ENCODE peak calls at places on chromosome 1, in seven cellular contexts. O is NCI-H510A; J is T-cell; C is AG08395; U is naive thymus-derived CD8-positive, alpha-beta T cell; I is occipital lobe; K is NCI-H748 treated with DMSO at 0.1 percent for 48 hours. F is an unnamed sample.

GRCh38 chr1:22776051-22776611 is 65.5 kb downstream of the EPHB2 start:
- DNase-seq in O (no peak), J (no peak), C (no peak), U (no peak), I (no peak), K (no peak), F (no peak)

GRCh38 chr1:209375681-209376360 is 207.7 kb upstream of the CAMK1G start:
- DNase-seq in C (no peak), J (no peak), K (no peak), I (no peak), U (no peak), O (no peak), F (no peak)

GRCh38 chr1:171160181-171160580 is 24.9 kb upstream of the FMO2 start:
- DNase-seq in K (no peak), J (no peak), U (no peak), O (no peak), C (no peak), I (no peak), F (no peak)

GRCh38 chr1:98331232-98331631 is 330.3 kb upstream of the SNX7 start:
- DNase-seq in I (no peak), C (peak; percentile 43), K (no peak), O (no peak), J (no peak), U (no peak), F (no peak)

GRCh38 chr1:43147625-43148319 is 24.3 kb downstream of the EBNA1BP2 start:
- DNase-seq in O (peak; percentile 100), U (peak; percentile 8), I (peak; percentile 9), K (peak; percentile 100), J (no peak), C (peak; percentile 51), F (peak; percentile 95)

GRCh38 chr1:232329103-232329788 is 300.7 kb downstream of the SIPA1L2 start:
- DNase-seq in J (no peak), I (no peak), C (no peak), O (no peak), U (no peak), K (no peak), F (no peak)

GRCh38 chr1:212471286-212471685 is 38.6 kb downstream of the NENF start:
- DNase-seq in U (no peak), K (no peak), O (no peak), C (no peak), I (no peak), J (no peak), F (no peak)

GRCh38 chr1:225817611-225818061 is 7.7 kb downstream of the EPHX1 start:
- DNase-seq in U (no peak), J (no peak), O (no peak), I (peak; percentile 67), C (peak; percentile 93), K (no peak), F (peak; percentile 95)

GRCh38 chr1:200739499-200740290 is 1.0 kb downstream of the CAMSAP2 start:
- DNase-seq in C (peak; percentile 5), J (no peak), U (peak; percentile 46), K (no peak), O (no peak), I (no peak), F (peak; percentile 81)

GRCh38 chr1:223700388-223700918 is 11.9 kb upstream of the CAPN2 start:
- DNase-seq in O (no peak), K (no peak), U (no peak), C (no peak), I (no peak), J (no peak), F (peak; percentile 56)

GRCh38 chr1:56908619-56909340 is 54.2 kb downstream of the C8A start:
- DNase-seq in I (no peak), K (no peak), C (peak; percentile 69), U (no peak), J (no peak), O (no peak), F (no peak)

GRCh38 chr1:87149166-87150065 is 179.3 kb upstream of the LMO4 start:
- DNase-seq in J (no peak), K (peak; percentile 9), C (peak; percentile 77), O (no peak), I (no peak), U (no peak), F (no peak)

GRCh38 chr1:166080965-166081870 is 85.6 kb downstream of the FAM78B start:
- DNase-seq in I (no peak), C (no peak), K (no peak), U (no peak), O (no peak), J (no peak), F (no peak)

GRCh38 chr1:160122978-160123495 is 7.5 kb downstream of the ATP1A2 start:
- DNase-seq in K (no peak), J (no peak), U (no peak), I (no peak), C (no peak), O (no peak), F (no peak)

GRCh38 chr1:154157520-154158306 is 2.8 kb upstream of the NUP210L start:
- DNase-seq in I (no peak), O (peak; percentile 45), K (no peak), U (peak; percentile 23), C (no peak), J (peak; percentile 89), F (no peak)